ENCODE peak calls at places on chromosome 15, in five cellular contexts. H, J, Q, Z and A are unnamed samples.

GRCh38 chr15:33234019-33234418 is 39.5 kb upstream of the FMN1 start:
- DNase-seq in H (no peak), J (peak), Q (no peak), Z (peak), A (peak)

GRCh38 chr15:88647362-88648105 is 8.7 kb downstream of the ISG20 start:
- DNase-seq in H (no peak), J (peak), Q (peak), Z (no peak), A (no peak)

GRCh38 chr15:63155486-63155885 is 1.8 kb downstream of the RPS27L start:
- DNase-seq in H (no peak), J (no peak), Q (no peak), Z (no peak), A (no peak)

GRCh38 chr15:95134306-95135100 is 903.1 kb downstream of the MCTP2 start:
- DNase-seq in H (no peak), J (no peak), Q (no peak), Z (no peak), A (peak)

GRCh38 chr15:25738171-25738792 is 124.8 kb downstream of the ATP10A start:
- DNase-seq in H (no peak), J (no peak), Q (no peak), Z (no peak), A (no peak)

GRCh38 chr15:40873625-40874561 is at the start of gene RHOV:
- DNase-seq in H (peak), J (peak), Q (peak), Z (peak), A (peak)

GRCh38 chr15:70281811-70282307 is 184.1 kb upstream of the TLE3 start:
- DNase-seq in H (no peak), J (peak), Q (no peak), Z (peak), A (no peak)

GRCh38 chr15:31077981-31078380 is 23.5 kb downstream of the TRPM1 start:
- DNase-seq in H (no peak), J (no peak), Q (no peak), Z (no peak), A (no peak)

GRCh38 chr15:80399508-80399907 is 4.7 kb upstream of the ARNT2 start:
- DNase-seq in H (no peak), J (no peak), Q (no peak), Z (no peak), A (no peak)

GRCh38 chr15:67770098-67770628 is 55.1 kb upstream of the SKOR1 start:
- DNase-seq in H (no peak), J (no peak), Q (no peak), Z (no peak), A (no peak)

GRCh38 chr15:40118473-40118872 is 9.8 kb upstream of the BMF start:
- DNase-seq in H (no peak), J (no peak), Q (no peak), Z (no peak), A (peak)

GRCh38 chr15:99408236-99409096 is 157.2 kb downstream of the LRRC28 start:
- DNase-seq in H (no peak), J (no peak), Q (no peak), Z (peak), A (peak)

GRCh38 chr15:81274932-81275341 is 49.0 kb downstream of the STARD5 start:
- DNase-seq in H (peak), J (peak), Q (peak), Z (peak), A (peak)

GRCh38 chr15:59396211-59396610 is 23.5 kb upstream of the MYO1E start:
- DNase-seq in H (no peak), J (no peak), Q (no peak), Z (no peak), A (no peak)

GRCh38 chr15:84878504-84878903 is 6.0 kb upstream of the SLC28A1 start:
- DNase-seq in H (peak), J (peak), Q (peak), Z (peak), A (peak)